ENCODE peak calls at places on chromosomes 6 and 20, in ten cellular contexts. E is transverse colon, K is vagina, P is cardiac muscle cell, H is mammary epithelial cell, F is AG09309, A is K562, L is PC-3, N is AG04450, D is left lung. G is an unnamed sample.

GRCh38 chr20:19185083-19185482 is 27.4 kb upstream of the SLC24A3 start:
- DNase-seq in F (no peak), E (no peak), A (no peak), N (no peak), P (no peak), D (no peak), K (no peak), H (no peak), L (peak), G (no peak)

GRCh38 chr6:107621216-107621940 is 131.5 kb downstream of the SOBP start:
- DNase-seq in P (no peak), D (no peak), N (no peak), L (no peak), F (no peak), E (no peak), K (no peak), H (no peak), A (no peak), G (no peak)

GRCh38 chr20:2336471-2336870 is 40.7 kb downstream of the TGM3 start:
- DNase-seq in A (no peak), D (no peak), N (no peak), K (peak), F (no peak), H (no peak), L (no peak), P (no peak), E (no peak), G (no peak)

GRCh38 chr20:51136326-51136725 is 113.4 kb upstream of the KCNG1 start:
- DNase-seq in H (no peak), D (no peak), N (no peak), E (peak), L (peak), A (no peak), K (no peak), F (no peak), P (no peak), G (no peak)

GRCh38 chr6:37137881-37138568 is 31.9 kb upstream of the PIM1 start:
- DNase-seq in A (no peak), H (no peak), D (no peak), N (peak), E (no peak), F (no peak), P (no peak), K (no peak), L (peak), G (no peak)

GRCh38 chr20:33686008-33686983 is at the start of gene E2F1:
- DNase-seq in L (peak), F (no peak), K (no peak), N (peak), H (peak), E (peak), P (peak), D (peak), A (peak), G (peak)

GRCh38 chr6:166615059-166615770 is 11.8 kb downstream of the RPS6KA2 start:
- DNase-seq in H (no peak), N (no peak), D (no peak), K (no peak), A (no peak), L (no peak), F (no peak), E (no peak), P (no peak), G (no peak)

GRCh38 chr20:50073500-50073899 is 39.5 kb downstream of the UBE2V1 start:
- DNase-seq in L (no peak), N (no peak), D (no peak), F (no peak), K (no peak), P (no peak), H (no peak), A (no peak), E (no peak), G (no peak)

GRCh38 chr6:170208651-170209353 is 82.1 kb downstream of the DLL1 start:
- DNase-seq in H (no peak), F (no peak), L (no peak), N (no peak), A (no peak), D (peak), K (peak), P (no peak), E (no peak), G (no peak)

GRCh38 chr20:58447733-58448391 is 58.8 kb downstream of the VAPB start:
- DNase-seq in K (no peak), D (no peak), E (peak), A (peak), L (peak), N (peak), F (no peak), H (peak), P (peak), G (peak)

GRCh38 chr6:44233560-44234100 is 10.2 kb downstream of the SLC29A1 start:
- DNase-seq in L (no peak), A (no peak), D (no peak), F (no peak), P (no peak), H (no peak), K (no peak), E (no peak), N (no peak), G (no peak)

GRCh38 chr6:142940487-142940886 is 4.5 kb downstream of the HIVEP2 start:
- DNase-seq in P (no peak), D (no peak), F (no peak), K (no peak), E (no peak), H (no peak), L (no peak), N (no peak), A (peak), G (no peak)

GRCh38 chr6:63403725-63404124 is 83.9 kb upstream of the LGSN start:
- DNase-seq in N (no peak), F (no peak), K (no peak), A (no peak), E (no peak), H (peak), P (no peak), D (no peak), L (no peak), G (no peak)

GRCh38 chr20:16001286-16001685 is 572.0 kb downstream of the KIF16B start:
- DNase-seq in D (no peak), E (no peak), A (no peak), K (no peak), P (no peak), F (no peak), H (no peak), L (peak), N (no peak), G (no peak)

GRCh38 chr6:24845578-24845977 is 46.9 kb upstream of the ARMH2 start:
- DNase-seq in F (no peak), E (no peak), N (no peak), K (peak), D (no peak), P (no peak), L (no peak), H (no peak), A (peak), G (no peak)
- H3K4me3 ChIP-seq in F (no peak), E (no peak), N (no peak), K (no peak), D (no peak), P (no peak), L (no peak), H (no peak), A (no peak), G (no peak)

GRCh38 chr6:121190122-121190521 is 144.2 kb downstream of the TBC1D32 start:
- DNase-seq in K (no peak), F (no peak), A (no peak), D (no peak), H (no peak), L (no peak), E (no peak), N (no peak), P (no peak), G (no peak)
- TF ChIP-seq CTCF in K (no peak), F (no peak), A (no peak), D (no peak), H (no peak), L (no peak), E (no peak), N (no peak), P (no peak), G (no peak)

DNA sequence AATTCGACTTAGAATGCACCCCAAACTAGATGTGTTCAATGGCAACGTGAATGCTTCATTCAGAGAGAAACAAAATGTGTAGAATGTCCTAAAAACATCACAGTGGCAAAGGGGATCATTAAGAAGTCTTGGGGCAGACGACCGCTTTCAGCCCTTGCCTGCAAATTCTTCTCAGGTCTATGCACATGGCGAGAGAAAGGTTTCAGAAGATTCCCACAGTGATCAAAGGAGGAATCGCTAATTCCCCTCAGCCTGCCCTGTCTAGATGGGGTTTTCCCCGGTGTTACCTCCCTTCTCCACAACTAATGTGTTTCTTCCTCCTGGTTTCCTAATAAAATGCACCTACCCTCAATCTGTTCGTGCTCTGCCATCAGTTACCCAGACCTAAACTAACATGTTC is 13.3 kb upstream of the NHSL1 start:
- DNase-seq in P (no peak), F (no peak), D (no peak), E (no peak), L (no peak), N (no peak), H (no peak), A (no peak), K (no peak), G (no peak)
- H3K4me3 ChIP-seq in P (no peak), F (no peak), D (no peak), E (no peak), L (no peak), N (no peak), H (no peak), A (no peak), K (no peak), G (no peak)

GRCh38 chr6:137641474-137642077 is 147.4 kb upstream of the OLIG3 start:
- DNase-seq in P (peak), H (peak), N (peak), E (peak), D (peak), L (peak), K (no peak), A (peak), F (peak), G (peak)
- TF ChIP-seq CTCF in P (peak), H (peak), N (peak), E (peak), D (peak), L (peak), K (peak), A (peak), F (peak), G (peak)